ENCODE peak calls at places on chromosomes 13 and 19, in six cellular contexts. One of them, this sample, is unnamed.

GRCh38 chr19:55676384-55676783 is 1.4 kb downstream of the EPN1 start:
- DNase-seq in iris pigment epithelial cell: peak; percentile 17
- DNase-seq in substantia nigra: peak; percentile 42
- DNase-seq in activated CD4-positive, alpha-beta T cell treated with anti-CD3 and anti-CD28 coated beads for 36 hours: no peak
- DNase-seq in astrocyte of the hippocampus: no peak
- DNase-seq in AG08396: no peak
- DNase-seq in this sample: no peak

GRCh38 chr13:107192289-107192688 is 624.4 kb upstream of the ARGLU1 start:
- DNase-seq in activated CD4-positive, alpha-beta T cell treated with anti-CD3 and anti-CD28 coated beads for 36 hours: no peak
- DNase-seq in astrocyte of the hippocampus: peak; percentile 69
- DNase-seq in substantia nigra: no peak
- DNase-seq in iris pigment epithelial cell: peak; percentile 36
- DNase-seq in AG08396: no peak
- DNase-seq in this sample: no peak

GRCh38 chr13:106690779-106691178 is 122.8 kb upstream of the ARGLU1 start:
- DNase-seq in astrocyte of the hippocampus: no peak
- DNase-seq in AG08396: no peak
- DNase-seq in activated CD4-positive, alpha-beta T cell treated with anti-CD3 and anti-CD28 coated beads for 36 hours: no peak
- DNase-seq in substantia nigra: no peak
- DNase-seq in iris pigment epithelial cell: no peak
- DNase-seq in this sample: peak; percentile 8

GRCh38 chr19:30029721-30030510 is 87.9 kb downstream of the URI1 start:
- DNase-seq in activated CD4-positive, alpha-beta T cell treated with anti-CD3 and anti-CD28 coated beads for 36 hours: peak; percentile 21
- DNase-seq in iris pigment epithelial cell: peak; percentile 36
- DNase-seq in astrocyte of the hippocampus: peak; percentile 79
- DNase-seq in substantia nigra: no peak
- DNase-seq in AG08396: no peak
- DNase-seq in this sample: peak; percentile 40

GRCh38 chr13:113814435-113814821 is 49.4 kb downstream of the GAS6 start:
- DNase-seq in AG08396: peak; percentile 78
- DNase-seq in substantia nigra: no peak
- DNase-seq in activated CD4-positive, alpha-beta T cell treated with anti-CD3 and anti-CD28 coated beads for 36 hours: no peak
- DNase-seq in astrocyte of the hippocampus: peak; percentile 87
- DNase-seq in iris pigment epithelial cell: peak; percentile 51
- DNase-seq in this sample: peak; percentile 36

GRCh38 chr19:30161770-30162169 is 210.4 kb upstream of the ZNF536 start:
- DNase-seq in activated CD4-positive, alpha-beta T cell treated with anti-CD3 and anti-CD28 coated beads for 36 hours: no peak
- DNase-seq in astrocyte of the hippocampus: no peak
- DNase-seq in iris pigment epithelial cell: no peak
- DNase-seq in substantia nigra: no peak
- DNase-seq in AG08396: no peak
- DNase-seq in this sample: no peak

GRCh38 chr19:4077800-4078683 is 11.3 kb upstream of the ZBTB7A start:
- DNase-seq in AG08396: peak; percentile 58
- DNase-seq in iris pigment epithelial cell: no peak
- DNase-seq in substantia nigra: peak; percentile 40
- DNase-seq in astrocyte of the hippocampus: peak; percentile 49
- DNase-seq in activated CD4-positive, alpha-beta T cell treated with anti-CD3 and anti-CD28 coated beads for 36 hours: peak; percentile 80
- DNase-seq in this sample: no peak

GRCh38 chr19:48415395-48415794 is 21.9 kb downstream of the GRIN2D start:
- DNase-seq in activated CD4-positive, alpha-beta T cell treated with anti-CD3 and anti-CD28 coated beads for 36 hours: peak; percentile 92
- DNase-seq in substantia nigra: peak; percentile 35
- DNase-seq in AG08396: no peak
- DNase-seq in astrocyte of the hippocampus: peak; percentile 70
- DNase-seq in iris pigment epithelial cell: peak; percentile 81
- DNase-seq in this sample: peak; percentile 47

GRCh38 chr19:29841559-29842367 is 30.0 kb downstream of the CCNE1 start:
- DNase-seq in iris pigment epithelial cell: peak; percentile 86
- DNase-seq in AG08396: peak; percentile 64
- DNase-seq in activated CD4-positive, alpha-beta T cell treated with anti-CD3 and anti-CD28 coated beads for 36 hours: peak; percentile 30
- DNase-seq in substantia nigra: peak; percentile 38
- DNase-seq in astrocyte of the hippocampus: peak; percentile 61
- DNase-seq in this sample: peak; percentile 50

GRCh38 chr19:4977299-4978174 is 8.6 kb downstream of the KDM4B start:
- DNase-seq in AG08396: peak; percentile 88
- DNase-seq in astrocyte of the hippocampus: peak; percentile 90
- DNase-seq in activated CD4-positive, alpha-beta T cell treated with anti-CD3 and anti-CD28 coated beads for 36 hours: no peak
- DNase-seq in iris pigment epithelial cell: peak; percentile 95
- DNase-seq in substantia nigra: peak; percentile 93
- DNase-seq in this sample: peak; percentile 69

GRCh38 chr13:51364404-51365008 is 25.0 kb downstream of the SERPINE3 start:
- DNase-seq in AG08396: peak; percentile 25
- DNase-seq in iris pigment epithelial cell: peak; percentile 81
- DNase-seq in astrocyte of the hippocampus: peak; percentile 82
- DNase-seq in substantia nigra: no peak
- DNase-seq in activated CD4-positive, alpha-beta T cell treated with anti-CD3 and anti-CD28 coated beads for 36 hours: no peak
- DNase-seq in this sample: peak; percentile 70

GRCh38 chr19:1221141-1221903 is 15.7 kb downstream of the STK11 start:
- DNase-seq in astrocyte of the hippocampus: peak; percentile 74
- DNase-seq in substantia nigra: peak; percentile 79
- DNase-seq in iris pigment epithelial cell: peak; percentile 46
- DNase-seq in activated CD4-positive, alpha-beta T cell treated with anti-CD3 and anti-CD28 coated beads for 36 hours: no peak
- DNase-seq in AG08396: peak; percentile 90
- DNase-seq in this sample: no peak

GRCh38 chr13:57632276-57633140 is 964 bp downstream of the PCDH17 start:
- DNase-seq in substantia nigra: peak; percentile 42
- DNase-seq in astrocyte of the hippocampus: peak; percentile 57
- DNase-seq in iris pigment epithelial cell: no peak
- DNase-seq in activated CD4-positive, alpha-beta T cell treated with anti-CD3 and anti-CD28 coated beads for 36 hours: peak; percentile 9
- DNase-seq in AG08396: peak; percentile 2
- DNase-seq in this sample: no peak

GRCh38 chr13:114229486-114229885 is 5.2 kb upstream of the CDC16 start:
- DNase-seq in activated CD4-positive, alpha-beta T cell treated with anti-CD3 and anti-CD28 coated beads for 36 hours: no peak
- DNase-seq in substantia nigra: no peak
- DNase-seq in iris pigment epithelial cell: no peak
- DNase-seq in AG08396: no peak
- DNase-seq in astrocyte of the hippocampus: peak; percentile 62
- DNase-seq in this sample: no peak

GRCh38 chr19:45306040-45306439 is 16.6 kb downstream of the CKM start:
- DNase-seq in substantia nigra: no peak
- DNase-seq in AG08396: peak; percentile 59
- DNase-seq in activated CD4-positive, alpha-beta T cell treated with anti-CD3 and anti-CD28 coated beads for 36 hours: no peak
- DNase-seq in astrocyte of the hippocampus: no peak
- DNase-seq in iris pigment epithelial cell: no peak
- DNase-seq in this sample: no peak

GRCh38 chr13:35923347-35923746 is 207.8 kb downstream of the DCLK1 start:
- DNase-seq in activated CD4-positive, alpha-beta T cell treated with anti-CD3 and anti-CD28 coated beads for 36 hours: no peak
- DNase-seq in substantia nigra: no peak
- DNase-seq in astrocyte of the hippocampus: peak; percentile 91
- DNase-seq in iris pigment epithelial cell: peak; percentile 61
- DNase-seq in AG08396: peak; percentile 58
- DNase-seq in this sample: peak; percentile 1

GRCh38 chr19:35045667-35046300 is 4.3 kb downstream of the HPN start:
- DNase-seq in astrocyte of the hippocampus: no peak
- DNase-seq in AG08396: peak; percentile 66
- DNase-seq in iris pigment epithelial cell: peak; percentile 40
- DNase-seq in substantia nigra: peak; percentile 37
- DNase-seq in activated CD4-positive, alpha-beta T cell treated with anti-CD3 and anti-CD28 coated beads for 36 hours: peak; percentile 71
- DNase-seq in this sample: no peak

GRCh38 chr19:57028804-57029525 is 90.8 kb upstream of the USP29 start:
- DNase-seq in iris pigment epithelial cell: no peak
- DNase-seq in activated CD4-positive, alpha-beta T cell treated with anti-CD3 and anti-CD28 coated beads for 36 hours: no peak
- DNase-seq in substantia nigra: no peak
- DNase-seq in AG08396: no peak
- DNase-seq in astrocyte of the hippocampus: no peak
- DNase-seq in this sample: no peak

GRCh38 chr19:6414033-6414643 is 10.5 kb downstream of the KHSRP start:
- DNase-seq in AG08396: no peak
- DNase-seq in substantia nigra: no peak
- DNase-seq in activated CD4-positive, alpha-beta T cell treated with anti-CD3 and anti-CD28 coated beads for 36 hours: no peak
- DNase-seq in astrocyte of the hippocampus: no peak
- DNase-seq in iris pigment epithelial cell: no peak
- DNase-seq in this sample: no peak

GRCh38 chr13:81697826-81698225 is 1356.9 kb upstream of the SPRY2 start:
- DNase-seq in astrocyte of the hippocampus: no peak
- DNase-seq in activated CD4-positive, alpha-beta T cell treated with anti-CD3 and anti-CD28 coated beads for 36 hours: no peak
- DNase-seq in AG08396: no peak
- DNase-seq in iris pigment epithelial cell: no peak
- DNase-seq in substantia nigra: no peak
- DNase-seq in this sample: no peak

GRCh38 chr19:14632286-14632685 is 42.4 kb downstream of the ADGRE3 start:
- DNase-seq in iris pigment epithelial cell: peak; percentile 52
- DNase-seq in activated CD4-positive, alpha-beta T cell treated with anti-CD3 and anti-CD28 coated beads for 36 hours: peak; percentile 49
- DNase-seq in AG08396: peak; percentile 14
- DNase-seq in astrocyte of the hippocampus: peak; percentile 2
- DNase-seq in substantia nigra: no peak
- DNase-seq in this sample: peak; percentile 16

GRCh38 chr13:79456656-79457365 is 24.1 kb upstream of the NDFIP2 start:
- DNase-seq in activated CD4-positive, alpha-beta T cell treated with anti-CD3 and anti-CD28 coated beads for 36 hours: no peak
- DNase-seq in substantia nigra: no peak
- DNase-seq in AG08396: no peak
- DNase-seq in iris pigment epithelial cell: no peak
- DNase-seq in astrocyte of the hippocampus: no peak
- DNase-seq in this sample: no peak

GRCh38 chr19:51566489-51567100 is 4.5 kb upstream of the ZNF175 start:
- DNase-seq in activated CD4-positive, alpha-beta T cell treated with anti-CD3 and anti-CD28 coated beads for 36 hours: no peak
- DNase-seq in iris pigment epithelial cell: no peak
- DNase-seq in AG08396: no peak
- DNase-seq in substantia nigra: no peak
- DNase-seq in astrocyte of the hippocampus: no peak
- DNase-seq in this sample: peak; percentile 13

GRCh38 chr13:75783906-75784485 is 147.9 kb downstream of the LMO7 start:
- DNase-seq in activated CD4-positive, alpha-beta T cell treated with anti-CD3 and anti-CD28 coated beads for 36 hours: no peak
- DNase-seq in iris pigment epithelial cell: no peak
- DNase-seq in astrocyte of the hippocampus: no peak
- DNase-seq in AG08396: no peak
- DNase-seq in substantia nigra: no peak
- DNase-seq in this sample: peak; percentile 21

GRCh38 chr13:79674765-79675515 is 194.0 kb downstream of the NDFIP2 start:
- DNase-seq in iris pigment epithelial cell: no peak
- DNase-seq in activated CD4-positive, alpha-beta T cell treated with anti-CD3 and anti-CD28 coated beads for 36 hours: no peak
- DNase-seq in astrocyte of the hippocampus: no peak
- DNase-seq in substantia nigra: no peak
- DNase-seq in AG08396: no peak
- DNase-seq in this sample: no peak

This sample was measured in NCI-H226.